ENCODE peak calls at places on chromosomes 12 and 14, in six cellular contexts. One of them, this sample, is unnamed.

GRCh38 chr12:13194462-13195110 is 1.9 kb upstream of the EMP1 start:
- DNase-seq in NCI-H146: no peak
- DNase-seq in NCI-H748 treated with DMSO at 0.1 percent for 48 hours: no peak
- DNase-seq in NCI-H446 treated with DMSO at 0.1 percent for 48 hours: no peak
- DNase-seq in RWPE2: no peak
- DNase-seq in DMS153: no peak
- DNase-seq in this sample: no peak

GRCh38 chr12:100823988-100824387 is 29.4 kb downstream of the ANO4 start:
- DNase-seq in NCI-H146: peak; percentile 10
- DNase-seq in NCI-H748 treated with DMSO at 0.1 percent for 48 hours: no peak
- DNase-seq in NCI-H446 treated with DMSO at 0.1 percent for 48 hours: no peak
- DNase-seq in RWPE2: no peak
- DNase-seq in DMS153: no peak
- DNase-seq in this sample: no peak

GRCh38 chr12:120012067-120012621 is 23.1 kb downstream of the BICDL1 start:
- DNase-seq in NCI-H146: peak; percentile 49
- DNase-seq in NCI-H748 treated with DMSO at 0.1 percent for 48 hours: no peak
- DNase-seq in NCI-H446 treated with DMSO at 0.1 percent for 48 hours: no peak
- DNase-seq in RWPE2: no peak
- DNase-seq in DMS153: no peak
- DNase-seq in this sample: peak; percentile 56

GRCh38 chr12:88472775-88473174 is 107.5 kb downstream of the KITLG start:
- DNase-seq in NCI-H146: no peak
- DNase-seq in NCI-H748 treated with DMSO at 0.1 percent for 48 hours: no peak
- DNase-seq in NCI-H446 treated with DMSO at 0.1 percent for 48 hours: no peak
- DNase-seq in RWPE2: no peak
- DNase-seq in DMS153: no peak
- DNase-seq in this sample: no peak

GRCh38 chr12:120118710-120119097 is 2.2 kb upstream of the RAB35 start:
- DNase-seq in NCI-H146: no peak
- DNase-seq in NCI-H748 treated with DMSO at 0.1 percent for 48 hours: no peak
- DNase-seq in NCI-H446 treated with DMSO at 0.1 percent for 48 hours: no peak
- DNase-seq in RWPE2: no peak
- DNase-seq in DMS153: no peak
- DNase-seq in this sample: no peak

GRCh38 chr14:89625988-89626806 is 209.2 kb upstream of the FOXN3 start:
- DNase-seq in NCI-H146: no peak
- DNase-seq in NCI-H748 treated with DMSO at 0.1 percent for 48 hours: no peak
- DNase-seq in NCI-H446 treated with DMSO at 0.1 percent for 48 hours: no peak
- DNase-seq in RWPE2: no peak
- DNase-seq in DMS153: no peak
- DNase-seq in this sample: no peak

GRCh38 chr12:92539966-92540791 is 162.6 kb upstream of the PLEKHG7 start:
- DNase-seq in NCI-H146: peak; percentile 53
- DNase-seq in NCI-H748 treated with DMSO at 0.1 percent for 48 hours: peak; percentile 62
- DNase-seq in NCI-H446 treated with DMSO at 0.1 percent for 48 hours: peak; percentile 58
- DNase-seq in RWPE2: no peak
- DNase-seq in DMS153: peak; percentile 80
- DNase-seq in this sample: no peak

GRCh38 chr14:100864206-100864605 is 38.3 kb downstream of the MEG3 start:
- DNase-seq in NCI-H146: no peak
- DNase-seq in NCI-H748 treated with DMSO at 0.1 percent for 48 hours: no peak
- DNase-seq in NCI-H446 treated with DMSO at 0.1 percent for 48 hours: no peak
- DNase-seq in RWPE2: peak; percentile 32
- DNase-seq in DMS153: no peak
- DNase-seq in this sample: no peak

GRCh38 chr14:93797536-93797935 is 9.3 kb upstream of the PRIMA1 start:
- DNase-seq in NCI-H146: no peak
- DNase-seq in NCI-H748 treated with DMSO at 0.1 percent for 48 hours: no peak
- DNase-seq in NCI-H446 treated with DMSO at 0.1 percent for 48 hours: no peak
- DNase-seq in RWPE2: no peak
- DNase-seq in DMS153: no peak
- DNase-seq in this sample: no peak

GRCh38 chr12:82800185-82800584 is 113.5 kb downstream of the TMTC2 start:
- DNase-seq in NCI-H146: no peak
- DNase-seq in NCI-H748 treated with DMSO at 0.1 percent for 48 hours: no peak
- DNase-seq in NCI-H446 treated with DMSO at 0.1 percent for 48 hours: no peak
- DNase-seq in RWPE2: no peak
- DNase-seq in DMS153: no peak
- DNase-seq in this sample: no peak

GRCh38 chr12:68180792-68181744 is 21.5 kb upstream of the IFNG start:
- DNase-seq in NCI-H146: no peak
- DNase-seq in NCI-H748 treated with DMSO at 0.1 percent for 48 hours: no peak
- DNase-seq in NCI-H446 treated with DMSO at 0.1 percent for 48 hours: no peak
- DNase-seq in RWPE2: no peak
- DNase-seq in DMS153: peak; percentile 77
- DNase-seq in this sample: no peak

GRCh38 chr12:127774828-127775227 is 492.1 kb upstream of the TMEM132C start:
- DNase-seq in NCI-H146: no peak
- DNase-seq in NCI-H748 treated with DMSO at 0.1 percent for 48 hours: no peak
- DNase-seq in NCI-H446 treated with DMSO at 0.1 percent for 48 hours: no peak
- DNase-seq in RWPE2: no peak
- DNase-seq in DMS153: no peak
- DNase-seq in this sample: no peak

GRCh38 chr12:116525418-116526001 is 33.7 kb upstream of the MAP1LC3B2 start:
- DNase-seq in NCI-H146: no peak
- DNase-seq in NCI-H748 treated with DMSO at 0.1 percent for 48 hours: no peak
- DNase-seq in NCI-H446 treated with DMSO at 0.1 percent for 48 hours: peak; percentile 64
- DNase-seq in RWPE2: peak; percentile 84
- DNase-seq in DMS153: no peak
- DNase-seq in this sample: no peak

GRCh38 chr12:50568338-50569155 is 63.8 kb downstream of the DIP2B start:
- DNase-seq in NCI-H146: no peak
- DNase-seq in NCI-H748 treated with DMSO at 0.1 percent for 48 hours: no peak
- DNase-seq in NCI-H446 treated with DMSO at 0.1 percent for 48 hours: no peak
- DNase-seq in RWPE2: no peak
- DNase-seq in DMS153: no peak
- DNase-seq in this sample: no peak

GRCh38 chr12:93883436-93884154 is 206.4 kb downstream of the CRADD start:
- DNase-seq in NCI-H146: no peak
- DNase-seq in NCI-H748 treated with DMSO at 0.1 percent for 48 hours: no peak
- DNase-seq in NCI-H446 treated with DMSO at 0.1 percent for 48 hours: no peak
- DNase-seq in RWPE2: no peak
- DNase-seq in DMS153: no peak
- DNase-seq in this sample: no peak

GRCh38 chr12:13780453-13780852 is 200.9 kb downstream of the GRIN2B start:
- DNase-seq in NCI-H146: no peak
- DNase-seq in NCI-H748 treated with DMSO at 0.1 percent for 48 hours: no peak
- DNase-seq in NCI-H446 treated with DMSO at 0.1 percent for 48 hours: no peak
- DNase-seq in RWPE2: no peak
- DNase-seq in DMS153: no peak
- DNase-seq in this sample: no peak

GRCh38 chr14:23377873-23378563 is 1.2 kb downstream of the CMTM5 start:
- DNase-seq in NCI-H146: no peak
- DNase-seq in NCI-H748 treated with DMSO at 0.1 percent for 48 hours: no peak
- DNase-seq in NCI-H446 treated with DMSO at 0.1 percent for 48 hours: no peak
- DNase-seq in RWPE2: no peak
- DNase-seq in DMS153: no peak
- DNase-seq in this sample: no peak

GRCh38 chr12:64551676-64552075 is 58.6 kb upstream of the RASSF3 start:
- DNase-seq in NCI-H146: no peak
- DNase-seq in NCI-H748 treated with DMSO at 0.1 percent for 48 hours: no peak
- DNase-seq in NCI-H446 treated with DMSO at 0.1 percent for 48 hours: no peak
- DNase-seq in RWPE2: no peak
- DNase-seq in DMS153: no peak
- DNase-seq in this sample: no peak

GRCh38 chr12:31225656-31226535 is 100.1 kb downstream of the SINHCAF start:
- DNase-seq in NCI-H146: no peak
- DNase-seq in NCI-H748 treated with DMSO at 0.1 percent for 48 hours: no peak
- DNase-seq in NCI-H446 treated with DMSO at 0.1 percent for 48 hours: no peak
- DNase-seq in RWPE2: no peak
- DNase-seq in DMS153: no peak
- DNase-seq in this sample: no peak

GRCh38 chr12:67456281-67456918 is 187.2 kb downstream of the CAND1 start:
- DNase-seq in NCI-H146: no peak
- DNase-seq in NCI-H748 treated with DMSO at 0.1 percent for 48 hours: no peak
- DNase-seq in NCI-H446 treated with DMSO at 0.1 percent for 48 hours: peak; percentile 99
- DNase-seq in RWPE2: no peak
- DNase-seq in DMS153: no peak
- DNase-seq in this sample: no peak

GRCh38 chr12:6450869-6451347 is 934 bp upstream of the TAPBPL start:
- DNase-seq in NCI-H146: no peak
- DNase-seq in NCI-H748 treated with DMSO at 0.1 percent for 48 hours: no peak
- DNase-seq in NCI-H446 treated with DMSO at 0.1 percent for 48 hours: no peak
- DNase-seq in RWPE2: peak; percentile 31
- DNase-seq in DMS153: no peak
- DNase-seq in this sample: no peak

GRCh38 chr12:68972570-68972969 is 39.6 kb upstream of the CPM start:
- DNase-seq in NCI-H146: no peak
- DNase-seq in NCI-H748 treated with DMSO at 0.1 percent for 48 hours: no peak
- DNase-seq in NCI-H446 treated with DMSO at 0.1 percent for 48 hours: no peak
- DNase-seq in RWPE2: no peak
- DNase-seq in DMS153: no peak
- DNase-seq in this sample: no peak

GRCh38 chr14:69263771-69264170 is 3.8 kb downstream of the GALNT16 start:
- DNase-seq in NCI-H146: no peak
- DNase-seq in NCI-H748 treated with DMSO at 0.1 percent for 48 hours: no peak
- DNase-seq in NCI-H446 treated with DMSO at 0.1 percent for 48 hours: no peak
- DNase-seq in RWPE2: no peak
- DNase-seq in DMS153: no peak
- DNase-seq in this sample: peak; percentile 17